ENCODE peak calls at places on chromosomes 6 and 20, in seven cellular contexts. L is cardiac fibroblast; R is CD4-positive, alpha-beta T cell; Z is SK-N-SH; W is glomerular endothelial cell; H is nucleus accumbens; G is activated T-cell treated with anti-CD3 and anti-CD28 coated beads for 4 hours. B is an unnamed sample.

GRCh38 chr6:117007659-117008058 is 130.6 kb downstream of the RFX6 start:
- DNase-seq in H (no peak), L (no peak), Z (no peak), G (no peak), R (no peak), W (no peak), B (no peak)

GRCh38 chr20:41650221-41650948 is 32.2 kb upstream of the CHD6 start:
- DNase-seq in Z (no peak), L (no peak), G (no peak), H (no peak), W (no peak), R (no peak), B (peak)

GRCh38 chr6:30752164-30752927 is 8.0 kb upstream of the IER3 start:
- DNase-seq in R (no peak), H (peak), Z (peak), L (peak), G (no peak), W (no peak), B (no peak)

GRCh38 chr20:51255417-51255816 is 232.5 kb upstream of the KCNG1 start:
- DNase-seq in Z (no peak), L (no peak), H (no peak), G (no peak), R (no peak), W (no peak), B (no peak)

GRCh38 chr20:60117040-60117439 is 158.8 kb downstream of the CDH26 start:
- DNase-seq in H (no peak), G (no peak), R (no peak), W (no peak), Z (no peak), L (no peak), B (no peak)

GRCh38 chr6:134908906-134909516 is 40.9 kb downstream of the ALDH8A1 start:
- DNase-seq in W (peak), L (peak), H (peak), Z (no peak), G (no peak), R (no peak), B (no peak)

GRCh38 chr20:25136643-25137559 is 55.0 kb upstream of the VSX1 start:
- DNase-seq in H (peak), Z (peak), W (no peak), L (peak), G (no peak), R (no peak), B (no peak)

GRCh38 chr6:50977796-50978195 is 159.1 kb downstream of the TFAP2B start:
- DNase-seq in H (no peak), R (no peak), W (no peak), Z (no peak), L (no peak), G (no peak), B (no peak)

GRCh38 chr6:169328112-169328801 is 74.6 kb upstream of the THBS2 start:
- DNase-seq in Z (no peak), G (no peak), R (no peak), L (peak), W (no peak), H (no peak), B (no peak)

GRCh38 chr6:56890683-56891429 is 64.1 kb upstream of the BEND6 start:
- DNase-seq in L (peak), H (no peak), G (no peak), W (no peak), R (no peak), Z (no peak), B (no peak)

GRCh38 chr6:133609404-133610270 is 279.3 kb upstream of the TCF21 start:
- DNase-seq in Z (no peak), R (no peak), W (peak), G (no peak), L (peak), H (no peak), B (no peak)

B was measured in NCI-H2081 treated with DMSO at 0.1 percent for 48 hours.